ENCODE peak calls at places on chromosomes 5 and 9, in four cellular contexts. One of them, this sample, is unnamed. For H3K4me1, the result is how much of the 10 kb centered on the place peaks cover.

GRCh38 chr9:88023001-88023400 is 48.7 kb upstream of the CDK20 start:
- DNase-seq in GM23338: no peak
- DNase-seq in upper lobe of right lung: no peak
- DNase-seq in aorta: no peak
- DNase-seq in this sample: no peak

GRCh38 chr9:116905131-116905724 is 218.1 kb downstream of the TRIM32 start:
- DNase-seq in upper lobe of right lung: no peak
- DNase-seq in aorta: no peak
- DNase-seq in GM23338: peak
- DNase-seq in this sample: no peak

GRCh38 chr9:119375892-119376291 is 6.7 kb upstream of the BRINP1 start:
- DNase-seq in upper lobe of right lung: no peak
- DNase-seq in GM23338: peak
- DNase-seq in aorta: no peak
- DNase-seq in this sample: peak

GRCh38 chr9:80885894-80886293 is 803.5 kb downstream of the TLE1 start:
- DNase-seq in aorta: no peak
- DNase-seq in GM23338: peak
- DNase-seq in upper lobe of right lung: no peak
- DNase-seq in this sample: no peak

GRCh38 chr5:40191041-40191550 is 488.6 kb upstream of the PTGER4 start:
- DNase-seq in upper lobe of right lung: no peak
- DNase-seq in aorta: no peak
- DNase-seq in GM23338: no peak
- DNase-seq in this sample: no peak

GRCh38 chr5:135452366-135453030 is 347 bp upstream of the TIFAB start:
- DNase-seq in upper lobe of right lung: no peak
- DNase-seq in aorta: no peak
- DNase-seq in GM23338: no peak
- DNase-seq in this sample: no peak

GRCh38 chr5:74409737-74410136 is 230.8 kb downstream of the ENC1 start:
- DNase-seq in aorta: no peak
- DNase-seq in GM23338: no peak
- DNase-seq in upper lobe of right lung: no peak
- DNase-seq in this sample: no peak

GRCh38 chr9:852539-852938 is 11.0 kb downstream of the DMRT1 start:
- DNase-seq in aorta: no peak
- DNase-seq in GM23338: no peak
- DNase-seq in upper lobe of right lung: no peak
- DNase-seq in this sample: no peak

GRCh38 chr5:179306191-179307005 is 38.9 kb downstream of the ADAMTS2 start:
- DNase-seq in aorta: no peak
- DNase-seq in upper lobe of right lung: peak
- DNase-seq in GM23338: no peak
- DNase-seq in this sample: peak

GRCh38 chr9:98916660-98917059 is 27.0 kb upstream of the COL15A1 start:
- DNase-seq in aorta: peak
- DNase-seq in upper lobe of right lung: no peak
- DNase-seq in GM23338: peak
- DNase-seq in this sample: peak

GRCh38 chr5:174323878-174324281 is 278.4 kb downstream of the NSG2 start:
- DNase-seq in upper lobe of right lung: no peak
- DNase-seq in GM23338: peak
- DNase-seq in aorta: no peak
- DNase-seq in this sample: no peak

GRCh38 chr5:1901081-1901480 is 18.4 kb upstream of the IRX4 start:
- DNase-seq in upper lobe of right lung: no peak
- DNase-seq in aorta: no peak
- DNase-seq in GM23338: no peak
- DNase-seq in this sample: no peak

GRCh38 chr9:110155744-110156143 is 52.2 kb downstream of the C9orf152 start:
- DNase-seq in aorta: no peak
- DNase-seq in upper lobe of right lung: no peak
- DNase-seq in GM23338: no peak
- DNase-seq in this sample: no peak

GRCh38 chr5:1551426-1551825 is 27.7 kb upstream of the LPCAT1 start:
- DNase-seq in upper lobe of right lung: no peak
- DNase-seq in aorta: no peak
- DNase-seq in GM23338: no peak
- DNase-seq in this sample: no peak

GRCh38 chr9:27392451-27392850 is 95.5 kb upstream of the EQTN start:
- DNase-seq in upper lobe of right lung: no peak
- DNase-seq in GM23338: no peak
- DNase-seq in aorta: no peak
- DNase-seq in this sample: no peak

GRCh38 chr5:141811287-141812155 is 66.7 kb downstream of the PCDH1 start:
- DNase-seq in upper lobe of right lung: no peak
- DNase-seq in GM23338: peak
- DNase-seq in aorta: no peak
- DNase-seq in this sample: no peak

GRCh38 chr9:129835860-129836223 is 584 bp downstream of the USP20 start:
- DNase-seq in aorta: no peak
- DNase-seq in GM23338: peak
- DNase-seq in upper lobe of right lung: no peak
- DNase-seq in this sample: no peak

GRCh38 chr5:179273074-179273435 is 72.2 kb downstream of the ADAMTS2 start:
- DNase-seq in aorta: no peak
- DNase-seq in upper lobe of right lung: no peak
- DNase-seq in GM23338: no peak
- DNase-seq in this sample: no peak

GRCh38 chr9:69176446-69177135 is 2.5 kb downstream of the TJP2 start:
- DNase-seq in aorta: no peak
- DNase-seq in GM23338: no peak
- DNase-seq in upper lobe of right lung: no peak
- DNase-seq in this sample: peak

GRCh38 chr5:36877667-36878420 is 1.3 kb downstream of the NIPBL start:
- DNase-seq in aorta: no peak
- DNase-seq in GM23338: peak
- DNase-seq in upper lobe of right lung: no peak
- DNase-seq in this sample: no peak

GRCh38 chr5:141747152-141747640 is 65.2 kb upstream of the ARAP3 start:
- DNase-seq in upper lobe of right lung: peak
- DNase-seq in aorta: peak
- DNase-seq in GM23338: peak
- DNase-seq in this sample: peak

GRCh38 chr5:172428224-172429166 is 25.8 kb downstream of the SH3PXD2B start:
- DNase-seq in aorta: no peak
- DNase-seq in upper lobe of right lung: no peak
- DNase-seq in GM23338: no peak
- DNase-seq in this sample: no peak

DNA sequence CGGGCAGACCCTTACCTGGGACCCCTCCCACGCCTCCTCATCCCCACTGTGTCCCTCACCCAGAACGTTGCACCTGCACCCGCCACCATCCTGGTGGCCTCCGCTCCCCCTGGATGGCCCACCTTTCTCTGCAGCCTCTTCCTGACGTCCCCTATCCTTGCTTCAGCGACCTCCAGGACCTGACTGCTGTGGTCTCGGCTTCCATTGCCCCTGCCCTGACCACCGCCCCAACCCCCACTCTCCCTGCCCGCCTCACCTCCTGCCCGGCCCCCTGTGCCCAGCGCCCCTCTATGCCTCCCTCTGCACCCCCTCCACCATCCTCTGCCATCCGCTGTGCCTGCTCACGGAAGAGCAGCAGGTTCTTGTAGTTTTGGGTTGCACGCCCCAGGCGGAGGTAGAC is 2.2 kb downstream of the LCN10 start:
- DNase-seq in upper lobe of right lung: no peak
- DNase-seq in aorta: no peak
- DNase-seq in GM23338: no peak
- DNase-seq in this sample: no peak
- H3K4me1 ChIP-seq in upper lobe of right lung: under half
- H3K4me1 ChIP-seq in aorta: under half
- H3K4me1 ChIP-seq in GM23338: under half
- H3K4me1 ChIP-seq in this sample: under half

GRCh38 chr9:112041199-112041535 is 133.9 kb downstream of the SUSD1 start:
- DNase-seq in GM23338: no peak
- DNase-seq in upper lobe of right lung: no peak
- DNase-seq in aorta: no peak
- DNase-seq in this sample: no peak

GRCh38 chr9:112042769-112043168 is 132.3 kb downstream of the SUSD1 start:
- DNase-seq in GM23338: no peak
- DNase-seq in aorta: no peak
- DNase-seq in upper lobe of right lung: no peak
- DNase-seq in this sample: no peak

GRCh38 chr9:112042244-112042638 is 132.9 kb downstream of the SUSD1 start:
- DNase-seq in aorta: no peak
- DNase-seq in upper lobe of right lung: no peak
- DNase-seq in GM23338: no peak
- DNase-seq in this sample: no peak

GRCh38 chr9:112043423-112043822 is 131.7 kb downstream of the SUSD1 start:
- DNase-seq in aorta: no peak
- DNase-seq in GM23338: no peak
- DNase-seq in upper lobe of right lung: no peak
- DNase-seq in this sample: no peak

DNA sequence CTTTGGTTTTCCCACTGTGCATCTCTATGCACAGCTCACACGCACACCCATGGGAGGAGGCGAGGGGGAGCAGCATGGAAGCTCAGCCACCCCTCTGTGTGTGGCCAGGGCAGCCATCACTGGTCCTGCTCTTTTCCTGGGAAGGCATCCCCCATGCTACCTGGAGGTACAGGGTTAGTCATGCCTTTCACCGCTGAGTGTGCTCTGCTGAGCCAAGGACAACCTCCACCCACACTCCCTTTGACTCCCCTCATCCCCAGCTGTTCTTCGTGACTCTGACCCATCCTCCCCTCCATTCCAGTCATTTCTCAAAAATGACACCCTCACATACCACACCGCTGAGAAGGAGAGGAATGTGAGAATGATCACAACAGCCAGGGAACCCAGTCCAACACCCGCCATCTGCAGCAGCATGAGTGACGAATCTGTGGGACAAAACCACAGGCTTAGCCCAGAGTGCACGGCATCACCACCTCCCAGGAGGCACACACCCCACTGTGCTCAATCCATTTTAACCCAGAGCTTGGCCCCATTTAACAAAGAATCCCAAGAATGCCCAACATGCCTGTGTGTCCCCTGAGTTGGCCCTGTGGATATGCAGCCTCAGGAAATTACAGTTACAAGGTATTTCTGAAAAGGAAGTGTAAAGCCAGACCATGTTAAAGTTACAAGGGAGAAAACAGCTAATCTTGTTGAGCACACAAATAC is 133.4 kb downstream of the SUSD1 start:
- DNase-seq in upper lobe of right lung: no peak
- DNase-seq in aorta: peak
- DNase-seq in GM23338: peak
- DNase-seq in this sample: no peak
- H3K4me1 ChIP-seq in upper lobe of right lung: under half
- H3K4me1 ChIP-seq in aorta: under half
- H3K4me1 ChIP-seq in GM23338: under half
- H3K4me1 ChIP-seq in this sample: under half

GRCh38 chr5:96657068-96657467 is 5.1 kb upstream of the CAST start:
- DNase-seq in aorta: no peak
- DNase-seq in GM23338: no peak
- DNase-seq in upper lobe of right lung: no peak
- DNase-seq in this sample: peak
- H3K4me1 ChIP-seq in aorta: under half
- H3K4me1 ChIP-seq in GM23338: under half
- H3K4me1 ChIP-seq in upper lobe of right lung: under half
- H3K4me1 ChIP-seq in this sample: under half

GRCh38 chr5:149497357-149497756 is 53.9 kb downstream of the CSNK1A1 start:
- DNase-seq in aorta: no peak
- DNase-seq in upper lobe of right lung: no peak
- DNase-seq in GM23338: peak
- DNase-seq in this sample: no peak
- H3K4me1 ChIP-seq in aorta: under half
- H3K4me1 ChIP-seq in upper lobe of right lung: under half
- H3K4me1 ChIP-seq in GM23338: under half
- H3K4me1 ChIP-seq in this sample: under half

GRCh38 chr9:121744687-121745395 is 93.4 kb downstream of the DAB2IP start:
- DNase-seq in aorta: no peak
- DNase-seq in GM23338: peak
- DNase-seq in upper lobe of right lung: no peak
- DNase-seq in this sample: no peak

GRCh38 chr9:121744002-121744686 is 92.7 kb downstream of the DAB2IP start:
- DNase-seq in upper lobe of right lung: peak
- DNase-seq in GM23338: peak
- DNase-seq in aorta: no peak
- DNase-seq in this sample: peak

GRCh38 chr9:121743441-121744001 is 92.1 kb downstream of the DAB2IP start:
- DNase-seq in GM23338: peak
- DNase-seq in aorta: peak
- DNase-seq in upper lobe of right lung: peak
- DNase-seq in this sample: peak

GRCh38 chr9:121741198-121741918 is 89.9 kb downstream of the DAB2IP start:
- DNase-seq in GM23338: peak
- DNase-seq in upper lobe of right lung: no peak
- DNase-seq in aorta: no peak
- DNase-seq in this sample: no peak

GRCh38 chr9:121742923-121743322 is 91.5 kb downstream of the DAB2IP start:
- DNase-seq in upper lobe of right lung: no peak
- DNase-seq in GM23338: no peak
- DNase-seq in aorta: no peak
- DNase-seq in this sample: no peak
- H3K4me1 ChIP-seq in upper lobe of right lung: half or more
- H3K4me1 ChIP-seq in GM23338: under half
- H3K4me1 ChIP-seq in aorta: under half
- H3K4me1 ChIP-seq in this sample: half or more